ENCODE peak calls at places on chromosome 5, in six cellular contexts. J is activated T-cell treated with anti-CD3 and anti-CD28 coated beads for 1 hour; C is stimulated activated naive CD8-positive, alpha-beta T cell treated with anti-CD3 and anti-CD28 coated beads, Interleukin-15, amount 100 ng/mL, for 72 hours; U is activated naive CD4-positive, alpha-beta T cell treated with anti-CD3 and anti-CD28 coated beads, Interleukin-2, amount 50 U/mL, for 16 hours; B is left ventricle myocardium inferior; G is activated CD8-positive, alpha-beta T cell treated with anti-CD3 and anti-CD28 coated beads for 36 hours. D is an unnamed sample.

GRCh38 chr5:81288021-81288433 is 13.4 kb upstream of the ZCCHC9 start:
- DNase-seq in J (no peak), C (no peak), G (no peak), B (no peak), U (no peak), D (no peak)

GRCh38 chr5:53331463-53331862 is 149.0 kb upstream of the FST start:
- DNase-seq in J (no peak), C (no peak), B (no peak), G (no peak), U (no peak), D (no peak)

GRCh38 chr5:144142030-144142825 is 28.2 kb downstream of the YIPF5 start:
- DNase-seq in G (no peak), B (no peak), U (no peak), J (no peak), C (no peak), D (no peak)

GRCh38 chr5:127820910-127821553 is 117.8 kb downstream of the CCDC192 start:
- DNase-seq in J (no peak), C (no peak), B (no peak), U (no peak), G (no peak), D (no peak)

GRCh38 chr5:142432961-142433360 is 108.1 kb upstream of the SPRY4 start:
- DNase-seq in B (no peak), U (no peak), J (peak), G (peak), C (no peak), D (no peak)

GRCh38 chr5:176700239-176700847 is 53.1 kb downstream of the TSPAN17 start:
- DNase-seq in U (no peak), B (no peak), C (no peak), G (peak), J (no peak), D (peak)

GRCh38 chr5:157944077-157944633 is 85.2 kb upstream of the CLINT1 start:
- DNase-seq in J (no peak), G (no peak), B (no peak), C (no peak), U (no peak), D (no peak)

GRCh38 chr5:172664018-172664417 is 23.0 kb downstream of the NEURL1B start:
- DNase-seq in G (no peak), U (no peak), J (no peak), B (no peak), C (no peak), D (no peak)

GRCh38 chr5:132296412-132297001 is 2.3 kb downstream of the SLC22A4 start:
- DNase-seq in C (no peak), B (no peak), U (no peak), J (no peak), G (no peak), D (no peak)

GRCh38 chr5:150097152-150097551 is 10.8 kb upstream of the CSF1R start:
- DNase-seq in G (no peak), B (no peak), C (no peak), U (no peak), J (no peak), D (no peak)

GRCh38 chr5:91928751-91929521 is 545.8 kb upstream of the ARRDC3 start:
- DNase-seq in G (no peak), J (no peak), U (no peak), B (no peak), C (no peak), D (no peak)

GRCh38 chr5:68215888-68216736 is 556 bp downstream of the PIK3R1 start:
- DNase-seq in U (peak), B (peak), G (peak), C (peak), J (peak), D (peak)

GRCh38 chr5:18216016-18216415 is 581.8 kb downstream of the TAF11L14 start:
- DNase-seq in J (no peak), C (no peak), B (no peak), U (no peak), G (no peak), D (no peak)

GRCh38 chr5:152542741-152543140 is 137.7 kb upstream of the NMUR2 start:
- DNase-seq in J (no peak), U (no peak), G (no peak), B (no peak), C (no peak), D (no peak)

GRCh38 chr5:124867064-124867707 is 120.7 kb upstream of the ZNF608 start:
- DNase-seq in U (no peak), B (no peak), J (no peak), G (no peak), C (no peak), D (no peak)

GRCh38 chr5:77103457-77103856 is 16.4 kb upstream of the ZBED3 start:
- DNase-seq in C (no peak), J (no peak), G (no peak), B (no peak), U (no peak), D (no peak)

GRCh38 chr5:66989286-66989685 is 207.3 kb downstream of the CD180 start:
- DNase-seq in C (no peak), G (no peak), B (no peak), U (no peak), J (no peak), D (no peak)

GRCh38 chr5:34599471-34600117 is 56.5 kb upstream of the RAI14 start:
- DNase-seq in J (no peak), C (no peak), G (no peak), B (no peak), U (no peak), D (no peak)

GRCh38 chr5:68432682-68433081 is 217.1 kb downstream of the PIK3R1 start:
- DNase-seq in C (no peak), U (no peak), B (no peak), J (no peak), G (peak), D (no peak)

GRCh38 chr5:178496219-178496618 is 94.0 kb downstream of the COL23A1 start:
- DNase-seq in J (no peak), B (no peak), U (no peak), G (no peak), C (no peak), D (no peak)

GRCh38 chr5:90201923-90202322 is 207.6 kb downstream of the CETN3 start:
- DNase-seq in B (no peak), C (no peak), J (no peak), U (no peak), G (no peak), D (no peak)

GRCh38 chr5:170704417-170705195 is 78.9 kb upstream of the GABRP start:
- DNase-seq in B (no peak), U (no peak), J (no peak), C (no peak), G (no peak), D (no peak)

GRCh38 chr5:167574381-167574780 is 717.1 kb upstream of the WWC1 start:
- DNase-seq in U (no peak), B (no peak), C (no peak), G (no peak), J (no peak), D (no peak)

GRCh38 chr5:139246394-139246793 is 47.1 kb upstream of the MATR3 start:
- DNase-seq in J (no peak), G (peak), B (no peak), C (peak), U (peak), D (peak)

GRCh38 chr5:76838481-76839261 is 11.1 kb upstream of the S100Z start:
- DNase-seq in B (no peak), G (no peak), U (no peak), J (no peak), C (no peak), D (no peak)

GRCh38 chr5:71719092-71719964 is at the start of gene CARTPT:
- DNase-seq in C (no peak), B (no peak), U (no peak), G (peak), J (no peak), D (no peak)

GRCh38 chr5:158436271-158437065 is 577.5 kb upstream of the CLINT1 start:
- DNase-seq in G (no peak), U (no peak), J (no peak), C (no peak), B (no peak), D (no peak)

GRCh38 chr5:125064610-125065009 is 318.2 kb upstream of the ZNF608 start:
- DNase-seq in B (no peak), J (no peak), C (no peak), U (no peak), G (no peak), D (no peak)

GRCh38 chr5:33788922-33789321 is 102.9 kb downstream of the ADAMTS12 start:
- DNase-seq in C (no peak), U (no peak), G (no peak), J (no peak), B (no peak), D (no peak)

GRCh38 chr5:136054133-136054996 is 25.6 kb downstream of the TGFBI start:
- DNase-seq in C (no peak), U (no peak), B (no peak), G (no peak), J (no peak), D (no peak)

GRCh38 chr5:53425598-53426516 is 54.6 kb upstream of the FST start:
- DNase-seq in C (no peak), U (no peak), B (no peak), G (peak), J (no peak), D (no peak)

GRCh38 chr5:134086943-134087305 is 27.6 kb upstream of the TCF7 start:
- DNase-seq in B (no peak), G (peak), C (peak), U (peak), J (peak), D (no peak)

GRCh38 chr5:69231851-69232250 is 2.8 kb upstream of the CDK7 start:
- DNase-seq in J (no peak), C (no peak), G (no peak), U (no peak), B (no peak), D (no peak)

GRCh38 chr5:43274435-43275114 is 38.6 kb downstream of the HMGCS1 start:
- DNase-seq in G (no peak), C (no peak), B (no peak), J (no peak), U (no peak), D (no peak)

GRCh38 chr5:59256331-59256730 is 637.2 kb downstream of the PDE4D start:
- DNase-seq in B (no peak), U (no peak), J (no peak), G (no peak), C (no peak), D (no peak)

GRCh38 chr5:36363101-36363500 is 61.4 kb upstream of the RANBP3L start:
- DNase-seq in U (no peak), G (peak), B (no peak), C (no peak), J (no peak), D (no peak)

GRCh38 chr5:111984044-111984443 is 227.1 kb upstream of the NREP start:
- DNase-seq in B (no peak), J (no peak), U (no peak), G (no peak), C (no peak), D (no peak)

GRCh38 chr5:109655841-109656240 is 33.9 kb upstream of the MAN2A1 start:
- DNase-seq in C (no peak), B (no peak), J (no peak), G (no peak), U (no peak), D (no peak)